ENCODE peak calls at places on chromosomes 11 and 22, in six cellular contexts. E, D, U, M, P and V are unnamed samples.

GRCh38 chr11:64846998-64847666 is 2.7 kb upstream of the CDC42BPG start:
- DNase-seq in E (peak), D (peak), P (peak), M (peak), U (peak), V (peak)

GRCh38 chr11:65226103-65226442 is 35.7 kb upstream of the POLA2 start:
- DNase-seq in P (no peak), U (no peak), E (no peak), M (no peak), D (no peak), V (no peak)

GRCh38 chr11:113181094-113181493 is 133.3 kb upstream of the TTC12 start:
- DNase-seq in P (no peak), M (no peak), E (no peak), U (no peak), D (no peak), V (no peak)

GRCh38 chr11:30860970-30861369 is 274.8 kb upstream of the MPPED2 start:
- DNase-seq in D (no peak), P (no peak), U (no peak), E (no peak), M (no peak), V (no peak)

GRCh38 chr11:1780700-1781592 is 17.2 kb upstream of the CTSD start:
- DNase-seq in P (peak), U (no peak), D (no peak), M (no peak), E (no peak), V (no peak)

GRCh38 chr11:75100314-75100713 is 3.6 kb upstream of the OR2AT4 start:
- DNase-seq in E (no peak), P (no peak), D (no peak), M (peak), U (peak), V (no peak)

GRCh38 chr22:49753961-49754673 is 73.6 kb downstream of the BRD1 start:
- DNase-seq in P (no peak), E (no peak), U (no peak), M (no peak), D (no peak), V (no peak)

GRCh38 chr11:104995001-104995408 is 26.6 kb upstream of the CASP4 start:
- DNase-seq in E (no peak), U (no peak), D (no peak), P (no peak), M (no peak), V (no peak)

GRCh38 chr11:63915961-63916836 is 765 bp downstream of the RCOR2 start:
- DNase-seq in U (peak), E (no peak), M (peak), D (peak), P (no peak), V (peak)

GRCh38 chr11:27718346-27718852 is 18.1 kb upstream of the BDNF start:
- DNase-seq in D (no peak), M (peak), E (peak), U (peak), P (peak), V (no peak)

GRCh38 chr11:107307991-107308390 is 149.6 kb downstream of the CWF19L2 start:
- DNase-seq in M (no peak), U (no peak), P (no peak), E (no peak), D (no peak), V (no peak)

GRCh38 chr11:64643927-64644326 is 52.9 kb downstream of the SLC22A12 start:
- DNase-seq in M (no peak), D (no peak), E (no peak), U (no peak), P (no peak), V (no peak)

GRCh38 chr11:8273281-8273680 is 9.6 kb upstream of the LMO1 start:
- DNase-seq in M (no peak), U (no peak), E (no peak), P (no peak), D (no peak), V (no peak)

GRCh38 chr11:114079406-114080072 is 20.0 kb downstream of the ZBTB16 start:
- DNase-seq in P (no peak), M (no peak), U (no peak), D (no peak), E (no peak), V (no peak)

GRCh38 chr22:47847281-47847890 is 1084.9 kb downstream of the TBC1D22A start:
- DNase-seq in M (no peak), D (no peak), P (no peak), E (no peak), U (no peak), V (no peak)

GRCh38 chr22:29704528-29705285 is 15.1 kb upstream of the CABP7 start:
- DNase-seq in U (no peak), M (peak), D (no peak), P (no peak), E (peak), V (peak)

GRCh38 chr22:45819305-45819704 is 147.7 kb downstream of the ATXN10 start:
- DNase-seq in D (no peak), U (no peak), M (peak), E (no peak), P (no peak), V (no peak)

GRCh38 chr22:39941661-39942060 is 18.5 kb upstream of the TMA7B start:
- DNase-seq in D (no peak), P (no peak), M (no peak), E (no peak), U (no peak), V (no peak)

GRCh38 chr11:121473064-121473777 is 20.5 kb upstream of the SORL1-AS1 start:
- DNase-seq in U (peak), D (no peak), P (no peak), E (peak), M (peak), V (peak)

GRCh38 chr11:118908264-118908663 is 17.5 kb downstream of the BCL9L start:
- DNase-seq in P (peak), E (no peak), M (no peak), D (no peak), U (no peak), V (no peak)

GRCh38 chr11:129115652-129116585 is 76.2 kb downstream of the ARHGAP32 start:
- DNase-seq in M (peak), D (no peak), E (no peak), U (no peak), P (no peak), V (peak)

GRCh38 chr11:108369064-108369463 is 98.3 kb downstream of the C11orf65 start:
- DNase-seq in M (no peak), D (no peak), E (no peak), U (no peak), P (no peak), V (no peak)

GRCh38 chr22:17087176-17088131 is 2.7 kb downstream of the IL17RA start:
- DNase-seq in P (peak), E (no peak), M (no peak), D (peak), U (no peak), V (no peak)

GRCh38 chr11:72583177-72583553 is 91.1 kb downstream of the PDE2A start:
- DNase-seq in D (no peak), M (no peak), P (no peak), U (no peak), E (no peak), V (no peak)

GRCh38 chr11:115607621-115608191 is 103.5 kb upstream of the CADM1 start:
- DNase-seq in M (no peak), D (no peak), U (no peak), P (no peak), E (no peak), V (no peak)

GRCh38 chr11:126163074-126163700 is 48.3 kb downstream of the RPUSD4 start:
- DNase-seq in E (no peak), M (peak), U (no peak), P (no peak), D (no peak), V (no peak)

GRCh38 chr11:123745764-123746451 is 4.4 kb upstream of the ZNF202 start:
- DNase-seq in M (no peak), E (no peak), P (no peak), U (no peak), D (no peak), V (no peak)

GRCh38 chr11:59267738-59268475 is 55.2 kb upstream of the MPEG1 start:
- DNase-seq in E (no peak), P (no peak), M (peak), U (no peak), D (no peak), V (no peak)

GRCh38 chr11:69920500-69921428 is 101.5 kb upstream of the FGF3 start:
- DNase-seq in U (no peak), M (no peak), D (no peak), P (no peak), E (no peak), V (no peak)

GRCh38 chr22:36419177-36419911 is 31.6 kb upstream of the MYH9 start:
- DNase-seq in D (peak), P (peak), U (no peak), E (peak), M (no peak), V (peak)

GRCh38 chr11:95299078-95299611 is 68.1 kb upstream of the SESN3 start:
- DNase-seq in D (no peak), U (no peak), E (no peak), M (no peak), P (no peak), V (no peak)

GRCh38 chr11:3229673-3230630 is 2.3 kb downstream of the MRGPRE start:
- DNase-seq in P (no peak), D (no peak), M (no peak), E (no peak), U (no peak), V (no peak)

GRCh38 chr22:38097557-38098409 is 12.7 kb downstream of the BAIAP2L2 start:
- DNase-seq in P (no peak), E (no peak), M (no peak), U (peak), D (no peak), V (no peak)

GRCh38 chr11:129657866-129658557 is 157.6 kb upstream of the TMEM45B start:
- DNase-seq in M (no peak), E (no peak), D (no peak), U (no peak), P (no peak), V (no peak)

GRCh38 chr11:83464181-83464580 is 178.0 kb upstream of the CCDC90B start:
- DNase-seq in P (no peak), E (no peak), M (no peak), D (no peak), U (no peak), V (no peak)

GRCh38 chr11:102115557-102115956 is 5.3 kb downstream of the YAP1 start:
- DNase-seq in M (peak), D (no peak), E (no peak), U (no peak), P (no peak), V (no peak)